ENCODE peak calls at places on chromosomes 5 and 9, in eight cellular contexts. G is stimulated activated naive CD4-positive, alpha-beta T cell; J is NCI-H774; R is sciatic nerve; C is Kasumi-1; W is HCEC 1CT; P is T1000; E is GF-D8. F is an unnamed sample.

GRCh38 chr9:22005083-22005699 is 3.9 kb downstream of the CDKN2B start:
- DNase-seq in P (no peak), J (no peak), G (peak; percentile 20), R (no peak), W (no peak), E (no peak), C (no peak), F (no peak)

GRCh38 chr9:106583751-106584150 is 279.2 kb upstream of the ZNF462 start:
- DNase-seq in J (no peak), C (no peak), E (no peak), W (no peak), G (no peak), P (no peak), R (no peak), F (no peak)

GRCh38 chr5:72383280-72384205 is 63.4 kb downstream of the PTCD2 start:
- DNase-seq in P (no peak), G (no peak), E (no peak), J (no peak), W (peak; percentile 82), R (no peak), C (no peak), F (no peak)

GRCh38 chr5:73330613-73331012 is 118.0 kb downstream of the FOXD1 start:
- DNase-seq in P (no peak), G (no peak), C (no peak), R (no peak), E (no peak), W (no peak), J (no peak), F (no peak)

GRCh38 chr5:133445744-133446143 is 166.6 kb downstream of the FSTL4 start:
- DNase-seq in G (no peak), E (no peak), J (no peak), W (no peak), C (no peak), P (no peak), R (no peak), F (no peak)

GRCh38 chr5:14440598-14441401 is 140.8 kb upstream of the OTULINL start:
- DNase-seq in W (peak; percentile 91), E (no peak), R (peak; percentile 82), C (no peak), P (no peak), G (no peak), J (no peak), F (no peak)

GRCh38 chr9:5688109-5688508 is 59.2 kb downstream of the RIC1 start:
- DNase-seq in E (no peak), J (no peak), W (no peak), R (no peak), G (no peak), C (no peak), P (no peak), F (no peak)

GRCh38 chr5:158277276-158277675 is 418.3 kb upstream of the CLINT1 start:
- DNase-seq in E (no peak), W (no peak), C (no peak), J (no peak), R (no peak), P (no peak), G (no peak), F (no peak)

GRCh38 chr9:75893096-75893495 is 2.6 kb downstream of the PCSK5 start:
- DNase-seq in G (no peak), E (no peak), P (no peak), W (no peak), C (no peak), J (no peak), R (no peak), F (no peak)

GRCh38 chr5:160852049-160852448 is at the start of gene ATP10B:
- DNase-seq in R (no peak), J (no peak), G (no peak), E (no peak), C (no peak), P (no peak), W (no peak), F (no peak)

GRCh38 chr5:137205237-137205636 is 293.9 kb downstream of the SPOCK1 start:
- DNase-seq in G (no peak), C (no peak), E (no peak), W (no peak), P (no peak), J (no peak), R (no peak), F (no peak)

GRCh38 chr5:160133071-160133917 is 14.0 kb upstream of the PWWP2A start:
- DNase-seq in W (no peak), E (no peak), J (no peak), G (no peak), C (no peak), R (peak; percentile 69), P (no peak), F (no peak)

GRCh38 chr5:173925449-173926071 is 37.4 kb downstream of the CPEB4 start:
- DNase-seq in E (no peak), P (no peak), J (no peak), G (peak; percentile 17), C (peak; percentile 53), R (no peak), W (peak; percentile 46), F (peak; percentile 40)

GRCh38 chr9:133067813-133068212 is 6.0 kb downstream of the CEL start:
- DNase-seq in J (no peak), P (no peak), R (no peak), W (no peak), C (no peak), G (no peak), E (no peak), F (no peak)

GRCh38 chr5:52948418-52949076 is 40.6 kb upstream of the ITGA2 start:
- DNase-seq in R (peak; percentile 64), E (peak; percentile 3), G (peak; percentile 63), W (peak; percentile 90), J (peak; percentile 45), C (peak; percentile 83), P (peak; percentile 37), F (peak; percentile 81)

GRCh38 chr5:170025853-170026252 is 45.6 kb upstream of the INSYN2B start:
- DNase-seq in W (no peak), R (no peak), E (no peak), P (no peak), J (no peak), G (no peak), C (no peak), F (no peak)

GRCh38 chr5:57176350-57176857 is 2.5 kb downstream of the GPBP1 start:
- DNase-seq in E (no peak), C (no peak), J (no peak), P (no peak), R (no peak), W (peak; percentile 76), G (peak; percentile 20), F (peak; percentile 51)

GRCh38 chr9:130940693-130941576 is 1.9 kb upstream of the FIBCD1 start:
- DNase-seq in E (no peak), W (no peak), P (no peak), C (no peak), J (peak; percentile 85), G (peak; percentile 69), R (peak; percentile 77), F (peak; percentile 54)

GRCh38 chr5:180860273-180860886 is 696 bp downstream of the ZFP62 start:
- DNase-seq in W (peak; percentile 50), J (peak; percentile 34), G (peak; percentile 88), R (no peak), P (no peak), E (peak; percentile 55), C (peak; percentile 66), F (peak; percentile 80)

GRCh38 chr5:43386960-43387362 is 25.2 kb downstream of the CCL28 start:
- DNase-seq in P (no peak), J (no peak), E (no peak), R (no peak), W (peak; percentile 20), G (no peak), C (no peak), F (no peak)

GRCh38 chr9:14961372-14962068 is 51.3 kb upstream of the FREM1 start:
- DNase-seq in E (no peak), J (no peak), C (no peak), G (no peak), R (no peak), P (no peak), W (no peak), F (no peak)

GRCh38 chr5:143033535-143034260 is 263.5 kb downstream of the ARHGAP26 start:
- DNase-seq in E (no peak), J (no peak), C (no peak), W (peak; percentile 94), R (no peak), G (no peak), P (no peak), F (no peak)

GRCh38 chr9:119963798-119964372 is 594.6 kb upstream of the BRINP1 start:
- DNase-seq in P (peak; percentile 28), E (no peak), G (no peak), J (no peak), R (no peak), C (no peak), W (peak; percentile 62), F (peak; percentile 7)

GRCh38 chr9:70998962-70999361 is 122.5 kb downstream of the TRPM3 start:
- DNase-seq in J (no peak), R (no peak), C (no peak), E (no peak), P (no peak), W (peak; percentile 28), G (no peak), F (no peak)